ENCODE peak calls at places on chromosomes 3 and 15, in eight cellular contexts. M is stomach, F is A549, C is PC-3, L is uterus, S is suprapubic skin, K is hepatocyte, P is colonic mucosa. O is an unnamed sample.

GRCh38 chr3:48186993-48187578 is 1.1 kb downstream of the CDC25A start:
- DNase-seq in M (no peak), F (no peak), C (peak; percentile 27), L (no peak), S (no peak), K (no peak), P (no peak), O (no peak)

GRCh38 chr3:140954576-140954975 is 12.9 kb downstream of the SLC25A36 start:
- DNase-seq in M (no peak), F (no peak), C (no peak), L (no peak), S (no peak), K (no peak), P (no peak), O (no peak)

GRCh38 chr15:94231728-94232086 is 346 bp downstream of the MCTP2 start:
- DNase-seq in M (peak; percentile 40), F (no peak), C (peak; percentile 22), L (no peak), S (no peak), K (no peak), P (peak; percentile 55), O (no peak)

GRCh38 chr15:29102911-29103824 is 166.5 kb downstream of the NSMCE3 start:
- DNase-seq in M (no peak), F (no peak), C (no peak), L (no peak), S (no peak), K (no peak), P (no peak), O (peak; percentile 6)

GRCh38 chr3:50194128-50194902 is 2.9 kb downstream of the GNAT1 start:
- DNase-seq in M (peak; percentile 73), F (peak; percentile 45), C (peak; percentile 76), L (peak; percentile 67), S (no peak), K (peak; percentile 73), P (peak; percentile 63), O (peak; percentile 65)

GRCh38 chr3:89107461-89108035 is at the start of gene EPHA3:
- DNase-seq in M (peak; percentile 54), F (peak; percentile 22), C (no peak), L (peak; percentile 66), S (peak; percentile 68), K (peak; percentile 73), P (peak; percentile 73), O (peak; percentile 89)

GRCh38 chr15:92930776-92931175 is 30.7 kb downstream of the CHD2 start:
- DNase-seq in M (no peak), F (no peak), C (peak; percentile 63), L (no peak), S (no peak), K (no peak), P (no peak), O (no peak)

GRCh38 chr15:64749999-64750657 is 25.3 kb downstream of the RBPMS2 start:
- DNase-seq in M (no peak), F (peak; percentile 38), C (no peak), L (peak; percentile 67), S (no peak), K (no peak), P (no peak), O (no peak)

GRCh38 chr15:99181544-99181943 is 67.8 kb downstream of the TTC23 start:
- DNase-seq in M (no peak), F (no peak), C (no peak), L (peak; percentile 51), S (no peak), K (no peak), P (no peak), O (no peak)

GRCh38 chr15:95826388-95826781 is 504.1 kb upstream of the NR2F2 start:
- DNase-seq in M (no peak), F (no peak), C (no peak), L (no peak), S (no peak), K (no peak), P (no peak), O (no peak)

GRCh38 chr3:136547293-136547692 is 204.9 kb downstream of the STAG1 start:
- DNase-seq in M (no peak), F (no peak), C (peak; percentile 16), L (no peak), S (no peak), K (no peak), P (no peak), O (no peak)

GRCh38 chr3:32847520-32847919 is 29.7 kb downstream of the TRIM71 start:
- DNase-seq in M (no peak), F (no peak), C (no peak), L (no peak), S (no peak), K (no peak), P (no peak), O (no peak)

GRCh38 chr15:100049483-100049882 is 292.3 kb downstream of the ADAMTS17 start:
- DNase-seq in M (no peak), F (no peak), C (no peak), L (no peak), S (no peak), K (no peak), P (no peak), O (no peak)

GRCh38 chr3:14411166-14411526 is 8.7 kb downstream of the SLC6A6 start:
- DNase-seq in M (peak; percentile 84), F (no peak), C (no peak), L (no peak), S (no peak), K (no peak), P (no peak), O (peak; percentile 89)

GRCh38 chr3:150158974-150159625 is 188.4 kb upstream of the PFN2 start:
- DNase-seq in M (no peak), F (no peak), C (no peak), L (no peak), S (no peak), K (no peak), P (no peak), O (no peak)

GRCh38 chr3:138186803-138187295 is 252 bp upstream of the ARMC8 start:
- DNase-seq in M (peak; percentile 93), F (peak; percentile 91), C (peak; percentile 81), L (peak; percentile 89), S (peak; percentile 92), K (peak; percentile 96), P (peak; percentile 92), O (peak; percentile 92)

GRCh38 chr3:45113625-45114050 is 32.5 kb downstream of the CDCP1 start:
- DNase-seq in M (peak; percentile 57), F (no peak), C (no peak), L (peak; percentile 56), S (no peak), K (no peak), P (no peak), O (no peak)

GRCh38 chr3:141537866-141538265 is 51.0 kb downstream of the RASA2 start:
- DNase-seq in M (no peak), F (no peak), C (no peak), L (no peak), S (no peak), K (no peak), P (no peak), O (no peak)

GRCh38 chr3:175266993-175267960 is 408.1 kb downstream of the NAALADL2 start:
- DNase-seq in M (no peak), F (no peak), C (peak; percentile 62), L (no peak), S (no peak), K (no peak), P (no peak), O (no peak)

GRCh38 chr15:60800729-60801072 is 321.8 kb upstream of the ICE2 start:
- DNase-seq in M (no peak), F (no peak), C (no peak), L (no peak), S (no peak), K (no peak), P (no peak), O (no peak)

GRCh38 chr3:185257334-185257733 is 3.5 kb upstream of the EHHADH start:
- DNase-seq in M (no peak), F (no peak), C (no peak), L (no peak), S (no peak), K (no peak), P (no peak), O (no peak)

DNA sequence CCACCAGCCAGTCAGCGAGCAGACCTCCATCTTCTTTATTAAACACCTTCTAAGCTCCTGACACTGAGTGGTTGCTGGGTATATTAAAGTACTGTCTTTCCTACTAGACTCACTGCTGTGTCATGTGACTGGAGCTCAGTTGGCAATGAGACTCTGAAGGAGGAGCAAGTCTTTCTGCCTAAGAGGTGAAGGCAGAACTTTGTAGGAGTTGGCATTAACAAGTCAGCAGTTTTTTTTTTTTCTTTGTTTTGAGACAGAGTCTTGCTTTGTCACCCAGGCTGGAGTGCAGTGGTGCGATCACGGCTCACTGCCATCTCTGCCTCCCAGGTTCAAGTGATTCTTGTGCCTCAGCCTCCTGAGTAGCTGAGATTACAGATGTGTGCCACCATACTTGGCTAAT is 62.2 kb downstream of the ABHD5 start:
- DNase-seq in M (no peak), F (no peak), C (no peak), L (no peak), S (no peak), K (no peak), P (no peak), O (peak; percentile 60)
- H3K4me1 ChIP-seq in M (no peaks in the 10 kb centered on the region), F (peaks cover 20% of the 10 kb centered on the region), C (peaks cover 38% of the 10 kb centered on the region), L (no peaks in the 10 kb centered on the region), S (no peaks in the 10 kb centered on the region), K (peaks cover 11% of the 10 kb centered on the region), P (no peaks in the 10 kb centered on the region), O (peaks cover 19% of the 10 kb centered on the region)

GRCh38 chr3:10945683-10946287 is 46.8 kb upstream of the SLC6A1 start:
- DNase-seq in M (peak; percentile 49), F (peak; percentile 75), C (peak; percentile 77), L (peak; percentile 29), S (no peak), K (peak; percentile 82), P (peak; percentile 40), O (peak; percentile 58)
- TF ChIP-seq CTCF in M (peak; percentile 16), F (peak; percentile 65), C (peak; percentile 96), L (peak; percentile 72), S (peak; percentile 80), K (peak; percentile 83), P (peak; percentile 81), O (peak; percentile 73)

GRCh38 chr3:157130138-157130880 is 29.6 kb downstream of the CCNL1 start:
- DNase-seq in M (peak; percentile 63), F (peak; percentile 75), C (peak; percentile 95), L (peak; percentile 59), S (peak; percentile 81), K (peak; percentile 89), P (peak; percentile 94), O (peak; percentile 33)

GRCh38 chr3:157132936-157133335 is 27.0 kb downstream of the CCNL1 start:
- DNase-seq in M (no peak), F (no peak), C (peak; percentile 29), L (no peak), S (no peak), K (no peak), P (no peak), O (no peak)

GRCh38 chr3:157130881-157131251 is 29.1 kb downstream of the CCNL1 start:
- DNase-seq in M (no peak), F (no peak), C (no peak), L (no peak), S (no peak), K (no peak), P (no peak), O (no peak)

GRCh38 chr3:157132341-157132740 is 27.6 kb downstream of the CCNL1 start:
- DNase-seq in M (no peak), F (no peak), C (no peak), L (no peak), S (no peak), K (no peak), P (no peak), O (no peak)

GRCh38 chr3:157131861-157132260 is 28.1 kb downstream of the CCNL1 start:
- DNase-seq in M (no peak), F (no peak), C (peak; percentile 93), L (no peak), S (no peak), K (no peak), P (no peak), O (no peak)
- H3K4me1 ChIP-seq in M (peaks cover 96% of the 10 kb centered on the region), F (peaks cover 73% of the 10 kb centered on the region), C (peaks cover 98% of the 10 kb centered on the region), L (peaks cover 8% of the 10 kb centered on the region), S (peaks cover 45% of the 10 kb centered on the region), K (peaks cover 66% of the 10 kb centered on the region), P (peaks cover 33% of the 10 kb centered on the region), O (peaks cover 65% of the 10 kb centered on the region)

GRCh38 chr15:90598053-90598577 is 68.4 kb downstream of the CRTC3 start:
- DNase-seq in M (peak; percentile 79), F (no peak), C (no peak), L (peak; percentile 70), S (no peak), K (peak; percentile 45), P (peak; percentile 84), O (peak; percentile 52)
- TF ChIP-seq CTCF in M (no peak), F (peak; percentile 21), C (no peak), L (no peak), S (no peak), K (no peak), P (no peak), O (no peak)

O was measured in thyroid gland.